ENCODE peak calls at places on chromosomes 1 and 21, in six cellular contexts. M is OCI-LY7; O is IMR-90; K is astrocyte; S is ovary; Q is CD4-positive, alpha-beta T cell. T is an unnamed sample.

GRCh38 chr21:46000731-46001641 is 19.4 kb downstream of the COL6A1 start:
- DNase-seq in Q (no peak), S (peak), M (no peak), K (no peak), O (no peak), T (peak)

GRCh38 chr1:30663596-30664091 is 59.7 kb downstream of the MATN1 start:
- DNase-seq in O (no peak), K (no peak), Q (no peak), S (peak), M (no peak), T (no peak)

GRCh38 chr1:158509471-158510161 is 37.6 kb downstream of the OR10R2 start:
- DNase-seq in K (no peak), O (no peak), Q (no peak), M (no peak), S (no peak), T (no peak)

GRCh38 chr1:201128476-201128875 is 1.5 kb upstream of the ASCL5 start:
- DNase-seq in K (no peak), O (no peak), S (no peak), M (no peak), Q (no peak), T (no peak)

GRCh38 chr1:53061859-53062714 is at the start of gene PODN:
- DNase-seq in O (no peak), K (no peak), S (peak), M (no peak), Q (no peak), T (no peak)

GRCh38 chr21:38806153-38806941 is 618 bp downstream of the ETS2 start:
- DNase-seq in Q (no peak), M (peak), S (peak), K (no peak), O (no peak), T (no peak)

GRCh38 chr1:24910751-24911650 is 19.1 kb downstream of the RUNX3 start:
- DNase-seq in M (no peak), S (no peak), K (peak), Q (peak), O (peak), T (peak)

GRCh38 chr21:15011967-15012366 is 52.8 kb downstream of the NRIP1 start:
- DNase-seq in O (no peak), Q (no peak), K (no peak), M (no peak), S (no peak), T (no peak)

GRCh38 chr1:56339786-56340465 is 239.4 kb downstream of the PLPP3 start:
- DNase-seq in Q (no peak), S (no peak), K (no peak), O (no peak), M (no peak), T (no peak)

GRCh38 chr1:159821171-159821867 is 5.4 kb upstream of the SLAMF8 start:
- DNase-seq in O (peak), K (no peak), M (peak), Q (no peak), S (no peak), T (no peak)

GRCh38 chr1:92662048-92662447 is 122.9 kb downstream of the EVI5 start:
- DNase-seq in M (no peak), K (no peak), S (no peak), O (no peak), Q (no peak), T (no peak)

GRCh38 chr1:51612349-51612982 is 4.4 kb upstream of the OSBPL9 start:
- DNase-seq in Q (no peak), M (no peak), K (no peak), S (no peak), O (peak), T (no peak)

GRCh38 chr1:66947267-66947666 is 22.5 kb downstream of the MIER1 start:
- DNase-seq in K (no peak), M (no peak), O (peak), Q (no peak), S (no peak), T (no peak)

GRCh38 chr1:197911857-197912696 is 5.1 kb upstream of the LHX9 start:
- DNase-seq in O (no peak), Q (no peak), K (no peak), S (no peak), M (no peak), T (no peak)

GRCh38 chr1:6141601-6142000 is 38.5 kb downstream of the CHD5 start:
- DNase-seq in Q (no peak), S (no peak), K (no peak), M (peak), O (no peak), T (no peak)

GRCh38 chr1:29786791-29787732 is 550.7 kb downstream of the PTPRU start:
- DNase-seq in Q (no peak), S (no peak), M (no peak), K (no peak), O (no peak), T (no peak)

GRCh38 chr1:39960461-39960958 is 5.6 kb downstream of the MFSD2A start:
- DNase-seq in O (no peak), Q (no peak), S (no peak), M (peak), K (no peak), T (peak)

GRCh38 chr21:32096411-32096810 is 182.4 kb downstream of the MIS18A start:
- DNase-seq in O (no peak), S (no peak), K (no peak), Q (no peak), M (peak), T (no peak)

GRCh38 chr1:77594366-77595112 is 87.9 kb downstream of the ZZZ3 start:
- DNase-seq in K (no peak), S (no peak), O (peak), M (no peak), Q (no peak), T (no peak)

GRCh38 chr1:23620605-23621004 is 61.3 kb upstream of the ID3 start:
- DNase-seq in Q (no peak), M (peak), S (no peak), K (no peak), O (no peak), T (no peak)

GRCh38 chr1:236810018-236810417 is 14.9 kb downstream of the MTR start:
- DNase-seq in K (no peak), S (no peak), M (no peak), Q (no peak), O (peak), T (no peak)

GRCh38 chr1:53084589-53084971 is 22.6 kb downstream of the PODN start:
- DNase-seq in M (no peak), K (no peak), S (no peak), Q (no peak), O (no peak), T (no peak)

GRCh38 chr21:35528109-35529042 is 479.3 kb upstream of the RUNX1 start:
- DNase-seq in S (peak), O (peak), K (peak), M (peak), Q (peak), T (no peak)

GRCh38 chr1:18234790-18235242 is 127.2 kb downstream of the IGSF21 start:
- DNase-seq in O (peak), M (peak), Q (no peak), S (no peak), K (no peak), T (peak)

GRCh38 chr1:98044766-98045165 is 123.9 kb upstream of the DPYD start:
- DNase-seq in Q (no peak), O (no peak), S (no peak), M (no peak), K (no peak), T (no peak)

GRCh38 chr1:25030674-25031589 is 100.9 kb upstream of the RUNX3 start:
- DNase-seq in M (no peak), K (peak), S (no peak), Q (no peak), O (peak), T (no peak)

GRCh38 chr1:156667610-156667967 is 9.6 kb downstream of the NES start:
- DNase-seq in M (no peak), Q (no peak), S (no peak), K (no peak), O (peak), T (no peak)
- H3K27ac ChIP-seq in M (no peak), Q (no peak), S (peak), K (peak), O (peak), T (peak)

GRCh38 chr1:247079141-247079874 is 697 bp upstream of the ZNF670 start:
- DNase-seq in K (no peak), M (no peak), Q (no peak), S (no peak), O (no peak), T (no peak)
- H3K27ac ChIP-seq in K (no peak), M (no peak), Q (no peak), S (no peak), O (no peak), T (no peak)

GRCh38 chr1:151864411-151864810 is 10.9 kb upstream of the THEM5 start:
- DNase-seq in O (no peak), M (no peak), Q (no peak), S (no peak), K (no peak), T (no peak)

GRCh38 chr1:151867785-151868403 is 14.4 kb upstream of the THEM5 start:
- DNase-seq in K (peak), M (no peak), S (no peak), Q (no peak), O (peak), T (no peak)

GRCh38 chr1:151871284-151872030 is 17.9 kb upstream of the THEM5 start:
- DNase-seq in K (no peak), M (no peak), O (no peak), S (no peak), Q (no peak), T (no peak)

GRCh38 chr1:151868404-151868980 is 15.0 kb upstream of the THEM5 start:
- DNase-seq in Q (no peak), M (no peak), K (no peak), O (peak), S (no peak), T (no peak)

DNA sequence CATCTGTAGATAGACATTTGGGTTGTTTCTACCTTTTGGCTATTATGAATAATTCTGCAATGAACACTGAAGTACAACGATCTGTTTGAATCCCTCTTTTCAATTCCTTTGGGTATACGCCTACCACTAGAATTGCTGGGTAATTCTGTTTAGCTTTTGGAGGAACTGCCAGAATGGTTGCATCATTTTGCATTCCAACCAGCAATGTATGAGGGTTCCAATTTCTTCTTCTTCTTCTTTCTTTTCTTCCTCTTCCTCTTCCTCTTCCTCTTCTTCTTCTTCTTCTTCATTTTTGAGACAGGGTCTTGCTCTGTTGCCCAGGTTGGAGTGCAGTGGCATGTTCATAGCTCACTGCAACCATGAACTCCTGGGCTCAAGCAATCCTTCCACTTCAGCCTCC is 13.8 kb upstream of the THEM5 start:
- DNase-seq in O (no peak), Q (no peak), M (no peak), S (no peak), K (no peak), T (no peak)
- H3K27ac ChIP-seq in O (no peak), Q (no peak), M (no peak), S (no peak), K (no peak), T (no peak)

GRCh38 chr1:234488954-234489691 is 10.1 kb upstream of the TARBP1 start:
- DNase-seq in Q (no peak), M (no peak), O (no peak), K (no peak), S (no peak), T (no peak)

GRCh38 chr1:234486858-234487830 is 8.2 kb upstream of the TARBP1 start:
- DNase-seq in M (peak), K (peak), Q (no peak), S (no peak), O (peak), T (peak)

GRCh38 chr1:234488054-234488953 is 9.3 kb upstream of the TARBP1 start:
- DNase-seq in M (peak), O (no peak), K (no peak), Q (no peak), S (no peak), T (no peak)

GRCh38 chr1:234490789-234491479 is 12.0 kb upstream of the TARBP1 start:
- DNase-seq in K (no peak), Q (no peak), O (no peak), S (no peak), M (no peak), T (no peak)

DNA sequence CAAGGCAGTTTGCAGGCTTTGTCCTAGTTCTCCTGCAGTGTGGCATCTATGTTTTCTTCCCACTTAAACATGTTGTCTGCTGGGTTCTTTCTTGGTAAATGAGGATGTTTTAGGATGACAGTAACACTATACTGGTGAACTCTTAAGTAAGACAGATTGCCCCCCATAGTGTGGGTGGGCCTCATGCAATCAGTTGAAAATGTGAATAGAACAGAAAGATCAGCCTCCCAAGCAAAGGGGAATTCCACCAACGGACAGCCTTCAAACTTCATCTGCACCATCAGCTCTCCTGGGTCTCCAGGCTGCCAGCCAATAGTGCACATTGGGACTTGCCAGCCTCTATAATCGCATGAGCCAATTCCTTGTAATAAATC is 10.7 kb upstream of the TARBP1 start:
- DNase-seq in O (no peak), S (no peak), Q (no peak), M (no peak), K (no peak), T (no peak)
- H3K27ac ChIP-seq in O (no peak), S (no peak), Q (no peak), M (no peak), K (no peak), T (no peak)

T was measured in stomach.